ENCODE peak calls at places on chromosomes 4 and X, in eight cellular contexts. P is K562, Z is mesendoderm, C is hepatocyte, D is H1, M is mammary epithelial cell, R is astrocyte, H is OCI-LY7. A is an unnamed sample. For H3K79me2 and H3K4me1, the result is how much of the 10 kb centered on the place peaks cover.

GRCh38 chr4:114386637-114387233 is 211.9 kb upstream of the UGT8 start:
- DNase-seq in R (peak), M (no peak), Z (no peak), D (no peak), H (peak), C (peak), P (peak), A (peak)

GRCh38 chrX:131675596-131676194 is 131.8 kb downstream of the OR13H1 start:
- DNase-seq in M (peak), C (peak), R (no peak), Z (peak), P (peak), D (no peak), H (peak), A (peak)

GRCh38 chrX:3939967-3940610 is 226.6 kb upstream of the PRKX start:
- DNase-seq in R (no peak), Z (peak), M (peak), C (peak), D (no peak), P (peak), H (peak), A (peak)

GRCh38 chr4:177118596-177118995 is 191.1 kb upstream of the NEIL3 start:
- DNase-seq in H (no peak), C (no peak), Z (no peak), D (no peak), P (no peak), R (peak), M (peak), A (no peak)

GRCh38 chrX:150291014-150291413 is 72.1 kb upstream of the MAMLD1 start:
- DNase-seq in C (no peak), R (no peak), P (no peak), H (no peak), D (no peak), M (peak), Z (peak), A (peak)

GRCh38 chrX:39766882-39767281 is 330.9 kb downstream of the BCOR start:
- DNase-seq in Z (no peak), P (no peak), H (no peak), M (no peak), C (no peak), D (no peak), R (peak), A (no peak)

GRCh38 chr4:111649308-111649707 is 495.9 kb upstream of the FAM241A start:
- DNase-seq in D (no peak), M (no peak), Z (peak), R (no peak), H (no peak), P (no peak), C (no peak), A (no peak)

GRCh38 chr4:2636331-2636730 is 99.9 kb downstream of the FAM193A start:
- DNase-seq in M (no peak), R (no peak), Z (no peak), H (no peak), C (no peak), P (no peak), D (no peak), A (peak)

GRCh38 chr4:87985097-87985886 is 9.8 kb downstream of the SPP1 start:
- DNase-seq in R (peak), H (peak), C (peak), P (no peak), D (peak), Z (peak), M (peak), A (peak)

GRCh38 chrX:44495091-44495490 is 47.6 kb downstream of the FUNDC1 start:
- DNase-seq in Z (no peak), P (no peak), R (no peak), H (no peak), C (no peak), M (no peak), D (no peak), A (no peak)

GRCh38 chr4:113979157-113979972 is at the start of gene ARSJ:
- DNase-seq in R (peak), D (peak), H (no peak), C (peak), Z (peak), P (no peak), M (peak), A (peak)

GRCh38 chr4:6337331-6337935 is 67.8 kb downstream of the WFS1 start:
- DNase-seq in M (no peak), C (no peak), Z (peak), P (no peak), D (no peak), H (no peak), R (no peak), A (no peak)

GRCh38 chrX:130840345-130840744 is 62.7 kb downstream of the ENOX2 start:
- DNase-seq in H (no peak), M (no peak), Z (no peak), P (no peak), R (no peak), C (no peak), D (no peak), A (no peak)

GRCh38 chr4:48352793-48353192 is 11.5 kb downstream of the SLAIN2 start:
- DNase-seq in Z (no peak), R (no peak), H (no peak), D (no peak), M (no peak), C (no peak), P (no peak), A (no peak)

GRCh38 chr4:153603258-153603657 is 80.8 kb upstream of the TLR2 start:
- DNase-seq in D (no peak), H (no peak), C (no peak), M (no peak), Z (no peak), R (no peak), P (no peak), A (no peak)

GRCh38 chrX:12197030-12197429 is 58.8 kb downstream of the FRMPD4 start:
- DNase-seq in C (no peak), R (no peak), P (no peak), M (no peak), D (no peak), Z (no peak), H (no peak), A (no peak)

GRCh38 chr4:157075811-157076577 is at the start of gene GLRB:
- DNase-seq in C (peak), D (peak), P (no peak), H (no peak), R (no peak), M (peak), Z (peak), A (peak)

GRCh38 chr4:19266566-19266965 is 985.1 kb upstream of the SLIT2 start:
- DNase-seq in R (no peak), C (no peak), H (no peak), Z (peak), D (no peak), P (no peak), M (no peak), A (no peak)

GRCh38 chr4:8143392-8144140 is 15.0 kb downstream of the ABLIM2 start:
- DNase-seq in M (no peak), H (no peak), P (no peak), Z (peak), D (no peak), R (no peak), C (no peak), A (no peak)

GRCh38 chr4:100517864-100518341 is at the start of gene EMCN:
- DNase-seq in C (no peak), H (no peak), Z (no peak), M (no peak), R (no peak), P (no peak), D (no peak), A (no peak)

GRCh38 chrX:72126048-72126415 is 5.7 kb downstream of the RTL5 start:
- DNase-seq in P (no peak), M (peak), R (peak), H (no peak), C (no peak), Z (no peak), D (no peak), A (no peak)

GRCh38 chr4:172650758-172651495 is 517.7 kb upstream of the GALNT7 start:
- DNase-seq in M (no peak), Z (no peak), D (no peak), R (no peak), P (no peak), H (no peak), C (peak), A (peak)

GRCh38 chrX:43949669-43950068 is 23.5 kb downstream of the NDP start:
- DNase-seq in M (no peak), D (peak), P (peak), H (peak), Z (peak), C (peak), R (no peak), A (peak)

GRCh38 chr4:94364527-94364926 is 21.9 kb upstream of the HPGDS start:
- DNase-seq in D (no peak), Z (no peak), C (no peak), P (no peak), H (no peak), M (no peak), R (no peak), A (no peak)

GRCh38 chr4:56040842-56041241 is 92.1 kb downstream of the CEP135 start:
- DNase-seq in H (no peak), R (no peak), D (no peak), C (no peak), Z (no peak), P (no peak), M (no peak), A (no peak)

GRCh38 chr4:61828960-61829359 is 628.8 kb downstream of the ADGRL3 start:
- DNase-seq in H (no peak), P (no peak), M (no peak), D (no peak), Z (no peak), C (no peak), R (no peak), A (no peak)

GRCh38 chr4:111537861-111538260 is 607.4 kb upstream of the FAM241A start:
- DNase-seq in P (no peak), M (no peak), C (no peak), R (peak), Z (peak), D (no peak), H (no peak), A (no peak)

GRCh38 chrX:2478546-2479419 is 22.0 kb downstream of the DHRSX start:
- DNase-seq in Z (peak), M (no peak), P (no peak), D (no peak), H (no peak), C (no peak), R (no peak), A (no peak)

GRCh38 chr4:176387571-176387970 is 67.8 kb downstream of the SPCS3 start:
- DNase-seq in Z (no peak), M (no peak), P (no peak), C (no peak), H (no peak), D (no peak), R (no peak), A (peak)

GRCh38 chrX:11480626-11481025 is 185.1 kb downstream of the ARHGAP6 start:
- DNase-seq in D (no peak), Z (no peak), H (no peak), R (no peak), M (no peak), P (peak), C (no peak), A (no peak)

DNA sequence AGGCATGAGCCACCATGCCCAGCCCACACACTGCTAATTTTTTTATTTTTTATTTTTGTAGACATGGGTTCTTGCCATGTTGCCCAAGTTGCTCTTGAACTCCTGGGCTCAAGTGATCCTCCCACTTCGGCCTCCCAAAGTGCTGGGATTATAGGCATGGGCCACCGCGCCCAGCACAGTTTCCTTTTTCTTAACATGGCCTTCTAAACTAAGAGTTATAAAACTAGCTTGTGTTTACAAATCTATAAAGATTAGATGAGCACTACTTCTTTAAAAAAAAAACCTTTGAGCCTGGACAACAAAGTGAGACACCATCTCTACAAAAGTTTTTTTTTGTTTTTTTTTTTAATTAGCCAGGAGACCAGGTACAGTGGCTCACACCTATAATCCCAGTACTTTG is 10.7 kb downstream of the GRSF1 start:
- DNase-seq in P (no peak), D (no peak), C (no peak), Z (no peak), H (no peak), M (no peak), R (no peak), A (no peak)
- H3K79me2 ChIP-seq in P (under half), D (under half), C (under half), Z (under half), H (under half), M (half or more), R (under half), A (under half)

GRCh38 chr4:1241466-1241935 is 7.4 kb downstream of the CTBP1 start:
- DNase-seq in R (no peak), C (no peak), D (no peak), Z (no peak), H (no peak), M (no peak), P (no peak), A (no peak)

GRCh38 chr4:1243451-1244080 is 5.4 kb downstream of the CTBP1 start:
- DNase-seq in Z (no peak), H (peak), R (no peak), P (no peak), D (peak), M (no peak), C (peak), A (no peak)

GRCh38 chr4:1244081-1244977 is 4.6 kb downstream of the CTBP1 start:
- DNase-seq in Z (no peak), R (no peak), M (no peak), H (no peak), D (peak), P (no peak), C (peak), A (no peak)

GRCh38 chr4:1241936-1242505 is 6.9 kb downstream of the CTBP1 start:
- DNase-seq in P (no peak), D (no peak), M (no peak), H (no peak), C (peak), Z (no peak), R (no peak), A (no peak)

DNA sequence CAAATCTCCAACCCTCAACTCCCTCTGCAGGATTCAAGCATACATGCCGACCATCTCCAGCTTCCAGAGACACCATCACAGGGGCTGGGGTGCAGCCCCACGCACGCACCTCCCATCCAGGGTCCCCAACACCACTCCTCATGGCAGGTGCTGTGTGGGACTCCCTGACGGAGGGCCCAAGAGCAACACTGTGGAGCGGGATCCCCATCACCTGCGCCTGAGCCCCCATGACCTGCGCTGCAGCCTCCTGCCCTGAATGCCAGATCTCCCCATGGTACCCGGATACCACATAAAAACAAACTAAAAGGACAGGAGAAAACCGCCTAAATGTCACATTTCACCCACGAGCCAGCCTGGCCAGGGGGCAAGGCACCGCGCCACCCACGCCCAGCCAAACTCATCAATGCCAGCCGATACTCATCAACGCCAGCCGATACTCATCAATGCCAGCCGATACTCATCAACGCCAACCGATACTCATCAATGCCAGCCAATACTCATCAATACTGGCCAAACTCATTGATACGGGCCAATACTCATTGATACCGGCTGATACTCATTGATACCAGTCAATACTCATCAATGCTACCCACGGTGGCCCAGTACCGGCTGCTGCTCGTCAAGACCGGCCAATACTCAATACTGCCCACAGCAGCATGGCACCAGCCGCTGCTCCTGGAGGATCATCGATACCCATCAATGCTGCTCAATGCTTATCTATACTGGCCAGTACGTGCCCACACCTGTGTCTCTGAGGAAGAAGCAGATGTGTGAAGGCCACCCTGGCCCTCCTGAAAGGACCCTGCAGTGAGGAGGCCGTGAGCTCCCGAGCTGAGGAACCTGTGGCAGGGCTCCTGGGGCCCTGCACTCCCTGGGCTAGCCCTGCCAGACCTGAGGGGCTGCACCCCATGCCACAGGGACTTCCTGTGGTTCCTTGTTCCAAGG is 6.2 kb downstream of the CTBP1 start:
- DNase-seq in P (no peak), M (no peak), H (no peak), D (no peak), R (no peak), Z (no peak), C (peak), A (no peak)
- H3K4me1 ChIP-seq in P (half or more), M (under half), H (under half), D (under half), R (under half), Z (under half), C (under half), A (under half)

GRCh38 chr4:155761047-155761446 is 2.2 kb downstream of the GUCY1B1 start:
- DNase-seq in C (no peak), P (no peak), Z (no peak), M (no peak), D (no peak), H (no peak), R (no peak), A (no peak)

GRCh38 chr4:155762351-155762750 is 3.5 kb downstream of the GUCY1B1 start:
- DNase-seq in D (no peak), R (no peak), H (no peak), M (no peak), P (no peak), Z (no peak), C (peak), A (no peak)

GRCh38 chr4:155759372-155760252 is 791 bp downstream of the GUCY1B1 start:
- DNase-seq in D (peak), M (peak), H (no peak), C (peak), Z (peak), R (no peak), P (peak), A (peak)

GRCh38 chr4:155758500-155759371 is at the start of gene GUCY1B1:
- DNase-seq in H (no peak), D (peak), C (peak), Z (peak), R (peak), M (peak), P (peak), A (peak)

DNA sequence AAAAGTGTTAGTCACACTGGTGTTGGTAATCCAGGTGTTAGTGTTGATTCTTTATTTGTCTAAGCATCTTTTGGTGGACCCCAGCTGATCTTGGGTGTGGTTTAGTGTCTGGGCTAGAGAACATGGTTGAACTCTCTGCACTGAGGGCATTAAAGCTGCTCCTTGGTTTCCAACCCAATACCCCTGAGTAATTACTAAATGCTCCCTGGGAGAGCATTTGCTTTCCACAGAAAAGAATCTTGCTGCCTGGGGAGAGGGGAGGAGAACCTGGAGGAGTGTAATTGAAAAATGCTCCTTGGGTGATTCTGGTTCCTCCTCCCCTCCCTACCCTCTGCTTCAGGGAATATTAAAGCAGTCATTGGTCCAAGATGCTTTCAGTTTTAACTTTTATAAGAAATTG is 3.1 kb downstream of the GUCY1B1 start:
- DNase-seq in C (no peak), H (no peak), M (no peak), P (no peak), Z (peak), R (no peak), D (no peak), A (no peak)
- H3K79me2 ChIP-seq in C (under half), H (under half), M (under half), P (under half), Z (under half), R (under half), D (under half), A (under half)

GRCh38 chrX:120264315-120264714 is 13.7 kb downstream of the ZBTB33 start:
- DNase-seq in C (no peak), R (no peak), H (no peak), P (no peak), Z (no peak), M (no peak), D (no peak), A (no peak)

GRCh38 chrX:120260369-120260768 is 9.8 kb downstream of the ZBTB33 start:
- DNase-seq in H (no peak), M (peak), C (no peak), P (no peak), D (no peak), Z (no peak), R (no peak), A (no peak)

GRCh38 chrX:120262781-120263719 is 12.4 kb downstream of the ZBTB33 start:
- DNase-seq in R (no peak), C (no peak), H (peak), M (no peak), Z (peak), P (no peak), D (no peak), A (no peak)
- H3K4me1 ChIP-seq in R (under half), C (under half), H (under half), M (under half), Z (under half), P (under half), D (under half), A (under half)

GRCh38 chrX:153646620-153647373 is at the start of gene DUSP9:
- DNase-seq in M (no peak), P (peak), R (no peak), D (no peak), H (no peak), C (peak), Z (peak), A (peak)
- H3K79me2 ChIP-seq in M (under half), P (under half), R (under half), D (under half), H (under half), C (under half), Z (under half), A (under half)